ENCODE peak calls at places on chromosomes 12 and 14, in eight cellular contexts. One of them, this sample, is unnamed. For H3K4me1, the result is how much of the 10 kb centered on the place peaks cover.

GRCh38 chr12:70052931-70053497 is 190.2 kb upstream of the CNOT2 start:
- DNase-seq in fibroblast of lung: peak
- DNase-seq in uterus: peak
- DNase-seq in tibial nerve: peak
- DNase-seq in mucosa of descending colon: peak
- DNase-seq in gastrocnemius medialis: peak
- DNase-seq in CD8-positive, alpha-beta memory T cell: no peak
- DNase-seq in left ventricle myocardium inferior: no peak
- DNase-seq in this sample: no peak

GRCh38 chr12:106284294-106285105 is 18.0 kb upstream of the TCP11L2 start:
- DNase-seq in fibroblast of lung: peak
- DNase-seq in uterus: no peak
- DNase-seq in tibial nerve: no peak
- DNase-seq in mucosa of descending colon: no peak
- DNase-seq in gastrocnemius medialis: no peak
- DNase-seq in CD8-positive, alpha-beta memory T cell: no peak
- DNase-seq in left ventricle myocardium inferior: no peak
- DNase-seq in this sample: no peak

GRCh38 chr14:99127651-99128167 is 144.3 kb downstream of the BCL11B start:
- DNase-seq in fibroblast of lung: peak
- DNase-seq in uterus: no peak
- DNase-seq in tibial nerve: peak
- DNase-seq in mucosa of descending colon: no peak
- DNase-seq in gastrocnemius medialis: no peak
- DNase-seq in CD8-positive, alpha-beta memory T cell: no peak
- DNase-seq in left ventricle myocardium inferior: no peak
- DNase-seq in this sample: no peak

GRCh38 chr14:66782853-66783252 is 274.9 kb downstream of the GPHN start:
- DNase-seq in fibroblast of lung: no peak
- DNase-seq in uterus: no peak
- DNase-seq in tibial nerve: no peak
- DNase-seq in mucosa of descending colon: no peak
- DNase-seq in gastrocnemius medialis: no peak
- DNase-seq in CD8-positive, alpha-beta memory T cell: no peak
- DNase-seq in left ventricle myocardium inferior: no peak
- DNase-seq in this sample: peak

GRCh38 chr12:43029971-43030370 is 440.4 kb upstream of the PRICKLE1 start:
- DNase-seq in fibroblast of lung: peak
- DNase-seq in uterus: no peak
- DNase-seq in tibial nerve: no peak
- DNase-seq in mucosa of descending colon: no peak
- DNase-seq in gastrocnemius medialis: no peak
- DNase-seq in CD8-positive, alpha-beta memory T cell: no peak
- DNase-seq in left ventricle myocardium inferior: no peak
- DNase-seq in this sample: no peak

GRCh38 chr14:89270439-89271227 is 146.4 kb downstream of the FOXN3 start:
- DNase-seq in fibroblast of lung: no peak
- DNase-seq in uterus: no peak
- DNase-seq in tibial nerve: no peak
- DNase-seq in mucosa of descending colon: peak
- DNase-seq in gastrocnemius medialis: no peak
- DNase-seq in CD8-positive, alpha-beta memory T cell: no peak
- DNase-seq in left ventricle myocardium inferior: no peak
- DNase-seq in this sample: no peak

GRCh38 chr14:100293497-100294212 is 12.6 kb downstream of the SLC25A29 start:
- DNase-seq in fibroblast of lung: no peak
- DNase-seq in uterus: peak
- DNase-seq in tibial nerve: no peak
- DNase-seq in mucosa of descending colon: no peak
- DNase-seq in gastrocnemius medialis: no peak
- DNase-seq in CD8-positive, alpha-beta memory T cell: no peak
- DNase-seq in left ventricle myocardium inferior: no peak
- DNase-seq in this sample: no peak

GRCh38 chr12:41234672-41235071 is 46.6 kb downstream of the PDZRN4 start:
- DNase-seq in fibroblast of lung: no peak
- DNase-seq in uterus: no peak
- DNase-seq in tibial nerve: no peak
- DNase-seq in mucosa of descending colon: no peak
- DNase-seq in gastrocnemius medialis: no peak
- DNase-seq in CD8-positive, alpha-beta memory T cell: no peak
- DNase-seq in left ventricle myocardium inferior: no peak
- DNase-seq in this sample: no peak

GRCh38 chr14:56150645-56151345 is 32.6 kb downstream of the PELI2 start:
- DNase-seq in fibroblast of lung: no peak
- DNase-seq in uterus: no peak
- DNase-seq in tibial nerve: no peak
- DNase-seq in mucosa of descending colon: no peak
- DNase-seq in gastrocnemius medialis: no peak
- DNase-seq in CD8-positive, alpha-beta memory T cell: no peak
- DNase-seq in left ventricle myocardium inferior: no peak
- DNase-seq in this sample: no peak

GRCh38 chr14:57323703-57324102 is 54.9 kb downstream of the AP5M1 start:
- DNase-seq in fibroblast of lung: no peak
- DNase-seq in uterus: no peak
- DNase-seq in tibial nerve: no peak
- DNase-seq in mucosa of descending colon: no peak
- DNase-seq in gastrocnemius medialis: no peak
- DNase-seq in CD8-positive, alpha-beta memory T cell: no peak
- DNase-seq in left ventricle myocardium inferior: no peak
- DNase-seq in this sample: no peak

GRCh38 chr14:81400202-81400678 is at the start of gene STON2:
- DNase-seq in fibroblast of lung: peak
- DNase-seq in uterus: no peak
- DNase-seq in tibial nerve: peak
- DNase-seq in mucosa of descending colon: peak
- DNase-seq in gastrocnemius medialis: peak
- DNase-seq in CD8-positive, alpha-beta memory T cell: no peak
- DNase-seq in left ventricle myocardium inferior: no peak
- DNase-seq in this sample: no peak

GRCh38 chr14:54209501-54210231 is 187.1 kb upstream of the CDKN3 start:
- DNase-seq in fibroblast of lung: peak
- DNase-seq in uterus: no peak
- DNase-seq in tibial nerve: no peak
- DNase-seq in mucosa of descending colon: no peak
- DNase-seq in gastrocnemius medialis: no peak
- DNase-seq in CD8-positive, alpha-beta memory T cell: no peak
- DNase-seq in left ventricle myocardium inferior: no peak
- DNase-seq in this sample: no peak

GRCh38 chr12:26523708-26524150 is 309.3 kb downstream of the ITPR2 start:
- DNase-seq in fibroblast of lung: peak
- DNase-seq in uterus: peak
- DNase-seq in tibial nerve: peak
- DNase-seq in mucosa of descending colon: peak
- DNase-seq in gastrocnemius medialis: peak
- DNase-seq in CD8-positive, alpha-beta memory T cell: no peak
- DNase-seq in left ventricle myocardium inferior: peak
- DNase-seq in this sample: no peak

GRCh38 chr14:70602254-70602653 is 1.8 kb upstream of the MED6 start:
- DNase-seq in fibroblast of lung: no peak
- DNase-seq in uterus: no peak
- DNase-seq in tibial nerve: no peak
- DNase-seq in mucosa of descending colon: no peak
- DNase-seq in gastrocnemius medialis: no peak
- DNase-seq in CD8-positive, alpha-beta memory T cell: no peak
- DNase-seq in left ventricle myocardium inferior: no peak
- DNase-seq in this sample: no peak

GRCh38 chr12:1053690-1054089 is 62.7 kb downstream of the ERC1 start:
- DNase-seq in fibroblast of lung: no peak
- DNase-seq in uterus: no peak
- DNase-seq in tibial nerve: no peak
- DNase-seq in mucosa of descending colon: no peak
- DNase-seq in gastrocnemius medialis: no peak
- DNase-seq in CD8-positive, alpha-beta memory T cell: no peak
- DNase-seq in left ventricle myocardium inferior: no peak
- DNase-seq in this sample: no peak

GRCh38 chr14:97027256-97027999 is 230.2 kb downstream of the VRK1 start:
- DNase-seq in fibroblast of lung: no peak
- DNase-seq in uterus: no peak
- DNase-seq in tibial nerve: no peak
- DNase-seq in mucosa of descending colon: no peak
- DNase-seq in gastrocnemius medialis: no peak
- DNase-seq in CD8-positive, alpha-beta memory T cell: no peak
- DNase-seq in left ventricle myocardium inferior: no peak
- DNase-seq in this sample: no peak

GRCh38 chr12:91023326-91024004 is 18.7 kb upstream of the EPYC start:
- DNase-seq in fibroblast of lung: peak
- DNase-seq in uterus: no peak
- DNase-seq in tibial nerve: no peak
- DNase-seq in mucosa of descending colon: no peak
- DNase-seq in gastrocnemius medialis: no peak
- DNase-seq in CD8-positive, alpha-beta memory T cell: no peak
- DNase-seq in left ventricle myocardium inferior: no peak
- DNase-seq in this sample: no peak

GRCh38 chr12:116882742-116883141 is 1.5 kb upstream of the HRK start:
- DNase-seq in fibroblast of lung: peak
- DNase-seq in uterus: no peak
- DNase-seq in tibial nerve: no peak
- DNase-seq in mucosa of descending colon: no peak
- DNase-seq in gastrocnemius medialis: no peak
- DNase-seq in CD8-positive, alpha-beta memory T cell: no peak
- DNase-seq in left ventricle myocardium inferior: no peak
- DNase-seq in this sample: no peak

GRCh38 chr14:105999361-106000028 is 473.1 kb downstream of the TMEM121 start:
- DNase-seq in fibroblast of lung: no peak
- DNase-seq in uterus: no peak
- DNase-seq in tibial nerve: no peak
- DNase-seq in mucosa of descending colon: peak
- DNase-seq in gastrocnemius medialis: no peak
- DNase-seq in CD8-positive, alpha-beta memory T cell: peak
- DNase-seq in left ventricle myocardium inferior: peak
- DNase-seq in this sample: no peak

GRCh38 chr12:80445083-80445482 is 1.0 kb downstream of the PTPRQ start:
- DNase-seq in fibroblast of lung: peak
- DNase-seq in uterus: no peak
- DNase-seq in tibial nerve: no peak
- DNase-seq in mucosa of descending colon: no peak
- DNase-seq in gastrocnemius medialis: no peak
- DNase-seq in CD8-positive, alpha-beta memory T cell: no peak
- DNase-seq in left ventricle myocardium inferior: no peak
- DNase-seq in this sample: no peak

GRCh38 chr12:117686911-117687377 is 281.8 kb downstream of the KSR2 start:
- DNase-seq in fibroblast of lung: peak
- DNase-seq in uterus: peak
- DNase-seq in tibial nerve: peak
- DNase-seq in mucosa of descending colon: peak
- DNase-seq in gastrocnemius medialis: no peak
- DNase-seq in CD8-positive, alpha-beta memory T cell: no peak
- DNase-seq in left ventricle myocardium inferior: no peak
- DNase-seq in this sample: no peak

GRCh38 chr12:118058881-118059644 is 1.9 kb downstream of the WSB2 start:
- DNase-seq in fibroblast of lung: peak
- DNase-seq in uterus: no peak
- DNase-seq in tibial nerve: no peak
- DNase-seq in mucosa of descending colon: no peak
- DNase-seq in gastrocnemius medialis: no peak
- DNase-seq in CD8-positive, alpha-beta memory T cell: peak
- DNase-seq in left ventricle myocardium inferior: no peak
- DNase-seq in this sample: no peak

GRCh38 chr14:88439088-88439487 is 53.6 kb downstream of the SPATA7 start:
- DNase-seq in fibroblast of lung: no peak
- DNase-seq in uterus: no peak
- DNase-seq in tibial nerve: no peak
- DNase-seq in mucosa of descending colon: no peak
- DNase-seq in gastrocnemius medialis: no peak
- DNase-seq in CD8-positive, alpha-beta memory T cell: no peak
- DNase-seq in left ventricle myocardium inferior: no peak
- DNase-seq in this sample: no peak

GRCh38 chr14:77031680-77032482 is 3.4 kb upstream of the IRF2BPL start:
- DNase-seq in fibroblast of lung: peak
- DNase-seq in uterus: peak
- DNase-seq in tibial nerve: no peak
- DNase-seq in mucosa of descending colon: peak
- DNase-seq in gastrocnemius medialis: no peak
- DNase-seq in CD8-positive, alpha-beta memory T cell: no peak
- DNase-seq in left ventricle myocardium inferior: no peak
- DNase-seq in this sample: no peak
- H3K4me1 ChIP-seq in fibroblast of lung: under half
- H3K4me1 ChIP-seq in uterus: under half
- H3K4me1 ChIP-seq in tibial nerve: under half
- H3K4me1 ChIP-seq in mucosa of descending colon: under half
- H3K4me1 ChIP-seq in gastrocnemius medialis: half or more
- H3K4me1 ChIP-seq in CD8-positive, alpha-beta memory T cell: half or more
- H3K4me1 ChIP-seq in left ventricle myocardium inferior: half or more
- H3K4me1 ChIP-seq in this sample: under half

GRCh38 chr12:15978431-15978950 is 67.4 kb downstream of the DERA start:
- DNase-seq in fibroblast of lung: peak
- DNase-seq in uterus: no peak
- DNase-seq in tibial nerve: no peak
- DNase-seq in mucosa of descending colon: no peak
- DNase-seq in gastrocnemius medialis: no peak
- DNase-seq in CD8-positive, alpha-beta memory T cell: no peak
- DNase-seq in left ventricle myocardium inferior: no peak
- DNase-seq in this sample: no peak
- H3K4me3 ChIP-seq in fibroblast of lung: no peak
- H3K4me3 ChIP-seq in uterus: no peak
- H3K4me3 ChIP-seq in tibial nerve: no peak
- H3K4me3 ChIP-seq in mucosa of descending colon: no peak
- H3K4me3 ChIP-seq in gastrocnemius medialis: no peak
- H3K4me3 ChIP-seq in CD8-positive, alpha-beta memory T cell: no peak
- H3K4me3 ChIP-seq in left ventricle myocardium inferior: no peak
- H3K4me3 ChIP-seq in this sample: no peak

GRCh38 chr12:52608161-52608560 is 6.9 kb upstream of the KRT72 start:
- DNase-seq in fibroblast of lung: no peak
- DNase-seq in uterus: no peak
- DNase-seq in tibial nerve: no peak
- DNase-seq in mucosa of descending colon: no peak
- DNase-seq in gastrocnemius medialis: no peak
- DNase-seq in CD8-positive, alpha-beta memory T cell: no peak
- DNase-seq in left ventricle myocardium inferior: no peak
- DNase-seq in this sample: no peak

GRCh38 chr12:52606581-52607241 is 5.4 kb upstream of the KRT72 start:
- DNase-seq in fibroblast of lung: no peak
- DNase-seq in uterus: no peak
- DNase-seq in tibial nerve: no peak
- DNase-seq in mucosa of descending colon: no peak
- DNase-seq in gastrocnemius medialis: no peak
- DNase-seq in CD8-positive, alpha-beta memory T cell: no peak
- DNase-seq in left ventricle myocardium inferior: no peak
- DNase-seq in this sample: no peak

GRCh38 chr12:52605542-52605941 is 4.3 kb upstream of the KRT72 start:
- DNase-seq in fibroblast of lung: no peak
- DNase-seq in uterus: no peak
- DNase-seq in tibial nerve: no peak
- DNase-seq in mucosa of descending colon: no peak
- DNase-seq in gastrocnemius medialis: no peak
- DNase-seq in CD8-positive, alpha-beta memory T cell: no peak
- DNase-seq in left ventricle myocardium inferior: no peak
- DNase-seq in this sample: no peak

GRCh38 chr12:52608826-52609630 is 7.8 kb upstream of the KRT72 start:
- DNase-seq in fibroblast of lung: no peak
- DNase-seq in uterus: no peak
- DNase-seq in tibial nerve: no peak
- DNase-seq in mucosa of descending colon: no peak
- DNase-seq in gastrocnemius medialis: no peak
- DNase-seq in CD8-positive, alpha-beta memory T cell: no peak
- DNase-seq in left ventricle myocardium inferior: no peak
- DNase-seq in this sample: no peak

GRCh38 chr12:52607314-52607713 is 6.1 kb upstream of the KRT72 start:
- DNase-seq in fibroblast of lung: no peak
- DNase-seq in uterus: no peak
- DNase-seq in tibial nerve: no peak
- DNase-seq in mucosa of descending colon: no peak
- DNase-seq in gastrocnemius medialis: no peak
- DNase-seq in CD8-positive, alpha-beta memory T cell: no peak
- DNase-seq in left ventricle myocardium inferior: no peak
- DNase-seq in this sample: no peak
- H3K4me1 ChIP-seq in fibroblast of lung: under half
- H3K4me1 ChIP-seq in uterus: under half
- H3K4me1 ChIP-seq in tibial nerve: under half
- H3K4me1 ChIP-seq in mucosa of descending colon: under half
- H3K4me1 ChIP-seq in gastrocnemius medialis: under half
- H3K4me1 ChIP-seq in CD8-positive, alpha-beta memory T cell: half or more
- H3K4me1 ChIP-seq in left ventricle myocardium inferior: under half
- H3K4me1 ChIP-seq in this sample: under half

GRCh38 chr12:113333111-113333750 is 1.7 kb downstream of the SLC8B1 start:
- DNase-seq in fibroblast of lung: no peak
- DNase-seq in uterus: no peak
- DNase-seq in tibial nerve: no peak
- DNase-seq in mucosa of descending colon: no peak
- DNase-seq in gastrocnemius medialis: no peak
- DNase-seq in CD8-positive, alpha-beta memory T cell: no peak
- DNase-seq in left ventricle myocardium inferior: no peak
- DNase-seq in this sample: no peak
- H3K4me3 ChIP-seq in fibroblast of lung: no peak
- H3K4me3 ChIP-seq in uterus: peak
- H3K4me3 ChIP-seq in tibial nerve: peak
- H3K4me3 ChIP-seq in mucosa of descending colon: no peak
- H3K4me3 ChIP-seq in gastrocnemius medialis: peak
- H3K4me3 ChIP-seq in CD8-positive, alpha-beta memory T cell: peak
- H3K4me3 ChIP-seq in left ventricle myocardium inferior: peak
- H3K4me3 ChIP-seq in this sample: no peak